ENCODE peak calls at places on chromosomes 5 and 9, in four cellular contexts. One of them, this sample, is unnamed.

GRCh38 chr5:35046754-35047153 is 995 bp downstream of the AGXT2 start:
- DNase-seq in K562: no peak
- DNase-seq in A549: no peak
- DNase-seq in HepG2: no peak
- DNase-seq in this sample: no peak

GRCh38 chr5:126368239-126368812 is 54.9 kb upstream of the GRAMD2B start:
- DNase-seq in HepG2: peak
- DNase-seq in A549: no peak
- DNase-seq in K562: no peak
- DNase-seq in this sample: peak

GRCh38 chr5:55856511-55857246 is 5.5 kb downstream of the IL31RA start:
- DNase-seq in A549: no peak
- DNase-seq in K562: no peak
- DNase-seq in HepG2: no peak
- DNase-seq in this sample: no peak

GRCh38 chr5:154242442-154242841 is 51.9 kb downstream of the GALNT10 start:
- DNase-seq in HepG2: no peak
- DNase-seq in A549: no peak
- DNase-seq in K562: no peak
- DNase-seq in this sample: no peak

GRCh38 chr5:157222506-157223230 is 42.0 kb downstream of the ITK start:
- DNase-seq in A549: no peak
- DNase-seq in HepG2: no peak
- DNase-seq in K562: no peak
- DNase-seq in this sample: no peak

GRCh38 chr9:14056235-14056930 is 257.6 kb downstream of the NFIB start:
- DNase-seq in A549: no peak
- DNase-seq in K562: no peak
- DNase-seq in HepG2: no peak
- DNase-seq in this sample: no peak

GRCh38 chr9:69086312-69086711 is 50.8 kb downstream of the FXN start:
- DNase-seq in HepG2: peak
- DNase-seq in A549: no peak
- DNase-seq in K562: no peak
- DNase-seq in this sample: no peak

GRCh38 chr5:128199611-128200010 is 116.0 kb downstream of the SLC12A2 start:
- DNase-seq in A549: no peak
- DNase-seq in HepG2: no peak
- DNase-seq in K562: no peak
- DNase-seq in this sample: no peak

GRCh38 chr5:133049726-133050048 is 2.1 kb upstream of the HSPA4 start:
- DNase-seq in A549: no peak
- DNase-seq in K562: peak
- DNase-seq in HepG2: peak
- DNase-seq in this sample: no peak

GRCh38 chr5:9207820-9208418 is 338.0 kb downstream of the SEMA5A start:
- DNase-seq in A549: peak
- DNase-seq in HepG2: peak
- DNase-seq in K562: peak
- DNase-seq in this sample: no peak

GRCh38 chr9:116572095-116572748 is 114.9 kb upstream of the TRIM32 start:
- DNase-seq in K562: peak
- DNase-seq in HepG2: peak
- DNase-seq in A549: peak
- DNase-seq in this sample: peak

GRCh38 chr5:156201793-156202388 is 125.1 kb upstream of the SGCD start:
- DNase-seq in K562: no peak
- DNase-seq in HepG2: no peak
- DNase-seq in A549: peak
- DNase-seq in this sample: no peak

GRCh38 chr9:115285806-115286205 is 167.8 kb upstream of the TNC start:
- DNase-seq in K562: no peak
- DNase-seq in HepG2: no peak
- DNase-seq in A549: no peak
- DNase-seq in this sample: no peak

GRCh38 chr9:6686396-6686795 is 40.9 kb upstream of the GLDC start:
- DNase-seq in HepG2: peak
- DNase-seq in A549: no peak
- DNase-seq in K562: no peak
- DNase-seq in this sample: no peak

GRCh38 chr9:97041898-97042297 is 3.0 kb upstream of the CTSV start:
- DNase-seq in HepG2: no peak
- DNase-seq in A549: no peak
- DNase-seq in K562: no peak
- DNase-seq in this sample: no peak

GRCh38 chr5:52861368-52861767 is 73.7 kb downstream of the ITGA1 start:
- DNase-seq in HepG2: no peak
- DNase-seq in A549: no peak
- DNase-seq in K562: no peak
- DNase-seq in this sample: no peak

GRCh38 chr5:179276838-179277395 is 68.3 kb downstream of the ADAMTS2 start:
- DNase-seq in HepG2: no peak
- DNase-seq in A549: no peak
- DNase-seq in K562: peak
- DNase-seq in this sample: no peak

GRCh38 chr9:133368249-133368881 is 7.5 kb downstream of the SURF4 start:
- DNase-seq in HepG2: no peak
- DNase-seq in A549: no peak
- DNase-seq in K562: no peak
- DNase-seq in this sample: no peak

GRCh38 chr9:138104251-138105122 is 226.9 kb downstream of the CACNA1B start:
- DNase-seq in A549: no peak
- DNase-seq in HepG2: no peak
- DNase-seq in K562: no peak
- DNase-seq in this sample: no peak

GRCh38 chr9:37342493-37342892 is 80.0 kb upstream of the GRHPR start:
- DNase-seq in A549: no peak
- DNase-seq in HepG2: no peak
- DNase-seq in K562: no peak
- DNase-seq in this sample: no peak

GRCh38 chr5:34474573-34475021 is 181.5 kb upstream of the RAI14 start:
- DNase-seq in A549: peak
- DNase-seq in HepG2: peak
- DNase-seq in K562: peak
- DNase-seq in this sample: no peak

GRCh38 chr9:79555474-79555873 is 16.3 kb upstream of the TLE4 start:
- DNase-seq in HepG2: no peak
- DNase-seq in K562: no peak
- DNase-seq in A549: no peak
- DNase-seq in this sample: no peak

GRCh38 chr9:34891386-34891785 is 66.7 kb upstream of the PHF24 start:
- DNase-seq in A549: no peak
- DNase-seq in K562: no peak
- DNase-seq in HepG2: no peak
- DNase-seq in this sample: no peak

GRCh38 chr9:106913276-106913675 is 50.3 kb downstream of the ZNF462 start:
- DNase-seq in HepG2: no peak
- DNase-seq in K562: no peak
- DNase-seq in A549: no peak
- DNase-seq in this sample: no peak

DNA sequence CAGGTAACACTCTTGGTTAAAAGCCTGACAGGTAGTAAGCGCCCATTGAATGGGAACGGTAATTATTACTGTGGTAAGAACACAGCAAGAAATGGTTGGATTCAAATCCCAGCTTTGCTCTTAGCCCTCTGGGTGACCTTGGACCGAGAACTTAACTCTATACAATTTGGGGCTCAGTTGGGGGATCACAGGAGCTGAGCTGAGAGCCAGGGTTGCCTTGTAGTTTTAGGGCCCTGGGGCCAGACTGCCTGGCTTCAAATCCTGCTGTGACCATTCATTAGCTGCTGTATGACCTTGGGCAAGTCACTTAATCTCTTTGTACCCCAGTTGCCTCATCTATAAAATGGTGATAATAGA is 87.4 kb upstream of the SH3PXD2B start:
- DNase-seq in A549: no peak
- DNase-seq in K562: no peak
- DNase-seq in HepG2: no peak
- DNase-seq in this sample: no peak
- TF ChIP-seq HMGXB4 in A549: no peak
- TF ChIP-seq HMGXB4 in K562: no peak
- TF ChIP-seq HMGXB4 in HepG2: no peak
- TF ChIP-seq HMGXB4 in this sample: no peak

DNA sequence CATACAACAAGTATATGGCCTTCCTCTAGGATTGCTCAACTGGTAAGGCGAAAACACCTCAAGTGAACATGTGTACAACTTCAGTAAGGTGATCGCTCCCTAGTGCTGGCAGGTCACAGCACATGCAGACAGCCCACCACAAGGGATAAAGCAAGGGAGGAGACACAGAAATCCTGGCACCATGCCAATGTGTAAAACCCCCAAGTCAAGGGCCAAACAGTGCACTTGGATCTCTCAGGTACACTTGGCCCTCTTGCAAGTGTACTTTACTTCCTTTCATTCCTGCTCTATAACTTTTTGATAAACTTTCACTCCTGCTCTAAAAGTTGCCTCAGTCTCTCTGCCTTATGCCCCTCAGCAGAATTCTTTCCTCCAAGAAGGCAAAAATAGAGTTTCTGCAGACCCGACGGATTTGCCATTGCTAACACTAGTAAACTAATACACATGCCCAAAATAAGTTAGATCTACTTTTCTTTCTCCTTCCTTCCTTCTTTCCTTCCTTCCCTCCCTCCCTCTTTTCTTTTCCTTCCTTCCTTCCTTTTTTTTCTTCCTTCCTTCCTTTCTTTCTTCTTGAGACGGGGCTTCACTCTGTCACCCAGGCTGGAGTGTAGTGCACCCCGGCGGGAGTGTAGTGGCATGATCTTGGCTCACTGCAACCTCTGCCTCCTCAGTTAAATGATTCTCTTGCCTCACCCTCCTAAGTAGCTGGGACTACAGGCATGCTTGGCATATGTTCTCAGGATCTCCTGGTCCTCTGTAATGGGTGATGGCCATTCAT is 6.8 kb upstream of the LNPEP start:
- DNase-seq in A549: no peak
- DNase-seq in HepG2: no peak
- DNase-seq in K562: peak
- DNase-seq in this sample: no peak
- TF ChIP-seq HMGXB4 in A549: no peak
- TF ChIP-seq HMGXB4 in HepG2: no peak
- TF ChIP-seq HMGXB4 in K562: no peak
- TF ChIP-seq HMGXB4 in this sample: no peak

DNA sequence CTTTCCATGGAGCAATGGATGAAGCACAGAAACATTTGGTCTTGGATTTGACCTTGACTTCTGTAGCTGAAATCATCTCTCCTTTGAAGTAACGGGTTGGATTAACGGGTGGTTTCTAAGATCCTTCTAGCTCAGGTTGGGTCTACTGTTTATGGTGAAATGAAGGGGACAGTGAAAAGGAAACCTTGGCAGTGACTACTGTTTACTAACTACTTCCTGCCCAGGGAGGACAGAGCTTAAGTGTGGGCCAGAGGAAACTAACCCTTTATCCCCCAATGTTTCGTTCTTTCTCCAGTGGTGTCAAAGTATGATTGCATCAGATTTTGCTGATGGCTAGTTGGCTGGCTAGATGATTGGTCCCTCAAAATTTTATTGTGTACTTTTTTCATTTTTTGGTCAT is 22.2 kb downstream of the SKP2 start:
- DNase-seq in HepG2: no peak
- DNase-seq in K562: no peak
- DNase-seq in A549: no peak
- DNase-seq in this sample: no peak
- TF ChIP-seq HMGXB4 in HepG2: no peak
- TF ChIP-seq HMGXB4 in K562: no peak
- TF ChIP-seq HMGXB4 in A549: no peak
- TF ChIP-seq HMGXB4 in this sample: no peak

GRCh38 chr5:139482050-139482889 is at the start of gene STING1:
- DNase-seq in A549: no peak
- DNase-seq in K562: peak
- DNase-seq in HepG2: peak
- DNase-seq in this sample: no peak

GRCh38 chr5:139481122-139481533 is 1.4 kb downstream of the STING1 start:
- DNase-seq in K562: peak
- DNase-seq in HepG2: no peak
- DNase-seq in A549: no peak
- DNase-seq in this sample: no peak

GRCh38 chr5:139475865-139476651 is 5.3 kb downstream of the SMIM33 start:
- DNase-seq in A549: no peak
- DNase-seq in HepG2: no peak
- DNase-seq in K562: peak
- DNase-seq in this sample: no peak

GRCh38 chr5:139486201-139486600 is 3.6 kb upstream of the STING1 start:
- DNase-seq in K562: peak
- DNase-seq in A549: no peak
- DNase-seq in HepG2: no peak
- DNase-seq in this sample: peak

GRCh38 chr5:139481580-139482049 is 943 bp downstream of the STING1 start:
- DNase-seq in A549: no peak
- DNase-seq in HepG2: no peak
- DNase-seq in K562: peak
- DNase-seq in this sample: no peak
- TF ChIP-seq HMGXB4 in A549: no peak
- TF ChIP-seq HMGXB4 in HepG2: no peak
- TF ChIP-seq HMGXB4 in K562: no peak
- TF ChIP-seq HMGXB4 in this sample: no peak

GRCh38 chr5:74313896-74314295 is 326.6 kb downstream of the ENC1 start:
- DNase-seq in K562: no peak
- DNase-seq in A549: no peak
- DNase-seq in HepG2: no peak
- DNase-seq in this sample: no peak

GRCh38 chr5:74310967-74311930 is 329.3 kb downstream of the ENC1 start:
- DNase-seq in HepG2: no peak
- DNase-seq in K562: no peak
- DNase-seq in A549: no peak
- DNase-seq in this sample: no peak

GRCh38 chr5:74312746-74313145 is 327.8 kb downstream of the ENC1 start:
- DNase-seq in K562: no peak
- DNase-seq in A549: no peak
- DNase-seq in HepG2: no peak
- DNase-seq in this sample: no peak

GRCh38 chr5:74310386-74310785 is 330.1 kb downstream of the ENC1 start:
- DNase-seq in K562: no peak
- DNase-seq in HepG2: no peak
- DNase-seq in A549: no peak
- DNase-seq in this sample: no peak

DNA sequence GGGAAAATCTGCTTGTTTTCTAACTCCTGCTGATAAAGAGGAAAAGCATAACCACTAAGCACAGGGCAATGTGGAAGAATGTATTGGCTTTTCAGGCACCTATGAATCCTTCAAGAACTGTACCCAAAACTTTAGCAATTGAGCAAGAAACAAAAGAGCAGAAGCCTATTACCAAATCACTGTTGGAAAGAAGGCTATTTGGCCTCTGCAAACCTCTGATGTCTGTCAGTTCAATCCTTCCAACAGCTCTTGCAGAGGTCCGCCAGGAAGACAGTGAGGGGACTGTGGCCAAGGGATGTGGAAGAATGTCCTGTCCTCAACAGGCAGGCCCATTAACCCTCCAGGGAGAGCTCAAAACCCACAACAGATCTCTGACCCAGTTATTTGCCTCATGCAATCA is 328.6 kb downstream of the ENC1 start:
- DNase-seq in HepG2: no peak
- DNase-seq in K562: no peak
- DNase-seq in A549: no peak
- DNase-seq in this sample: no peak
- TF ChIP-seq HMGXB4 in HepG2: no peak
- TF ChIP-seq HMGXB4 in K562: no peak
- TF ChIP-seq HMGXB4 in A549: no peak
- TF ChIP-seq HMGXB4 in this sample: no peak